ENCODE peak calls at places on chromosomes 4 and X, in ten cellular contexts. C is PC-3, W is mammary epithelial cell, Z is GM23338, T is astrocyte, G is H1, F is K562, M is neural progenitor cell, J is fibroblast of lung, Q is IMR-90. K is an unnamed sample.
A peak's percentile ranks its signal among the peaks of the same experiment; 100 is the strongest.

GRCh38 chr4:188127157-188127874 is 11.9 kb upstream of the TRIML1 start:
- DNase-seq in T (peak; percentile 49), C (peak; percentile 63), F (no peak), Q (peak; percentile 94), Z (no peak), J (peak; percentile 57), W (peak; percentile 96), M (no peak), G (no peak), K (no peak)

GRCh38 chr4:96035727-96036126 is 195.8 kb downstream of the PDHA2 start:
- DNase-seq in F (no peak), W (peak; percentile 39), Q (no peak), G (no peak), J (no peak), T (no peak), M (peak; percentile 18), Z (peak; percentile 75), C (peak; percentile 33), K (peak; percentile 4)

GRCh38 chr4:148430847-148431246 is 11.4 kb downstream of the NR3C2 start:
- DNase-seq in T (no peak), Z (no peak), C (no peak), M (no peak), F (no peak), W (no peak), J (no peak), G (no peak), Q (no peak), K (no peak)

GRCh38 chr4:152628128-152628527 is 51.7 kb downstream of the TMEM154 start:
- DNase-seq in C (no peak), F (no peak), T (peak; percentile 61), Z (no peak), Q (no peak), M (no peak), J (peak; percentile 69), G (no peak), W (no peak), K (no peak)

GRCh38 chr4:144592264-144592663 is 53.7 kb upstream of the HHIP start:
- DNase-seq in F (no peak), M (no peak), T (no peak), Q (no peak), Z (no peak), W (no peak), J (no peak), G (no peak), C (no peak), K (no peak)

GRCh38 chr4:23904639-23905061 is 14.8 kb upstream of the PPARGC1A start:
- DNase-seq in W (peak; percentile 67), Q (no peak), T (no peak), C (no peak), Z (no peak), J (peak; percentile 32), F (no peak), G (no peak), M (no peak), K (no peak)

GRCh38 chrX:55488559-55489314 is 911 bp downstream of the USP51 start:
- DNase-seq in C (peak; percentile 31), T (peak; percentile 32), G (no peak), F (peak; percentile 71), W (no peak), Z (peak; percentile 65), Q (peak; percentile 8), J (peak; percentile 45), M (peak; percentile 62), K (peak; percentile 64)

GRCh38 chrX:40809210-40809609 is 73.9 kb upstream of the MED14 start:
- DNase-seq in J (peak; percentile 17), Q (peak; percentile 49), C (peak; percentile 14), T (peak; percentile 23), G (no peak), F (no peak), M (no peak), Z (no peak), W (peak; percentile 8), K (no peak)

GRCh38 chr4:24094726-24095125 is 204.9 kb upstream of the PPARGC1A start:
- DNase-seq in Q (peak; percentile 47), G (no peak), Z (no peak), M (no peak), T (peak; percentile 56), C (no peak), F (no peak), W (no peak), J (peak; percentile 59), K (no peak)

GRCh38 chr4:188887905-188888304 is 748.7 kb downstream of the TRIML1 start:
- DNase-seq in Q (no peak), Z (no peak), W (no peak), F (no peak), T (no peak), M (no peak), G (no peak), C (no peak), J (no peak), K (no peak)

GRCh38 chr4:55933611-55934010 is 15.1 kb upstream of the CEP135 start:
- DNase-seq in Z (no peak), T (no peak), W (no peak), G (no peak), M (no peak), C (no peak), F (no peak), J (no peak), Q (no peak), K (no peak)

GRCh38 chr4:153486281-153487151 is 20.4 kb downstream of the TMEM131L start:
- DNase-seq in G (no peak), C (peak; percentile 93), M (peak; percentile 36), W (peak; percentile 97), Q (peak; percentile 91), J (peak; percentile 95), Z (peak; percentile 58), F (no peak), T (peak; percentile 91), K (no peak)

GRCh38 chr4:141807073-141807472 is 170.7 kb downstream of the IL15 start:
- DNase-seq in J (peak; percentile 87), Q (peak; percentile 68), M (no peak), T (peak; percentile 81), W (peak; percentile 39), C (peak; percentile 69), F (no peak), G (no peak), Z (no peak), K (no peak)

GRCh38 chr4:14771504-14772175 is 230.6 kb upstream of the CPEB2 start:
- DNase-seq in Z (no peak), T (no peak), M (no peak), G (no peak), C (peak; percentile 26), F (no peak), W (peak; percentile 68), Q (no peak), J (no peak), K (no peak)

GRCh38 chrX:150293311-150294013 is 69.7 kb upstream of the MAMLD1 start:
- DNase-seq in Q (no peak), T (no peak), W (no peak), F (no peak), M (no peak), G (no peak), Z (no peak), C (peak; percentile 75), J (no peak), K (no peak)

GRCh38 chr4:118783887-118784286 is 52.0 kb downstream of the SEC24D start:
- DNase-seq in F (no peak), Z (no peak), C (no peak), M (no peak), J (peak; percentile 73), T (peak; percentile 64), W (no peak), Q (peak; percentile 67), G (no peak), K (no peak)

GRCh38 chr4:109091754-109092409 is 210.6 kb downstream of the COL25A1 start:
- DNase-seq in Z (no peak), M (no peak), J (no peak), Q (no peak), C (no peak), T (no peak), W (no peak), G (no peak), F (no peak), K (no peak)

GRCh38 chr4:36610628-36611027 is 329.2 kb downstream of the DTHD1 start:
- DNase-seq in M (no peak), Z (no peak), W (no peak), C (no peak), F (no peak), G (no peak), J (no peak), T (no peak), Q (no peak), K (no peak)

GRCh38 chrX:68579810-68580209 is 67.7 kb upstream of the STARD8 start:
- DNase-seq in M (no peak), C (no peak), J (no peak), T (no peak), W (no peak), F (peak; percentile 9), Z (no peak), G (no peak), Q (no peak), K (no peak)

GRCh38 chrX:118534716-118535493 is 39.3 kb downstream of the DOCK11 start:
- DNase-seq in J (peak; percentile 77), W (no peak), G (no peak), C (no peak), T (peak; percentile 79), F (no peak), Z (peak; percentile 31), Q (no peak), M (peak; percentile 37), K (no peak)

GRCh38 chrX:24148118-24148517 is 1.4 kb upstream of the ZFX start:
- DNase-seq in W (no peak), G (no peak), J (no peak), T (no peak), C (no peak), F (no peak), Z (no peak), M (no peak), Q (peak; percentile 11), K (peak; percentile 29)

GRCh38 chr4:79082988-79083387 is 143.8 kb upstream of the PAQR3 start:
- DNase-seq in Z (no peak), J (no peak), F (no peak), Q (no peak), W (no peak), T (no peak), C (no peak), G (no peak), M (no peak), K (no peak)
- TF ChIP-seq CTCF in Z (no peak), J (no peak), F (no peak), Q (no peak), W (no peak), T (no peak), C (no peak), G (no peak), M (no peak), K (no peak)

GRCh38 chrX:53458082-53458481 is 23.9 kb upstream of the HSD17B10 start:
- DNase-seq in G (no peak), T (no peak), M (no peak), W (no peak), F (no peak), Q (peak; percentile 32), C (peak; percentile 9), Z (no peak), J (no peak), K (no peak)
- H2AFZ ChIP-seq in G (no peak overlapping the region), T (no peak overlapping the region), M (no peak overlapping the region), W (no peak overlapping the region), F (no peak overlapping the region), Q (no peak overlapping the region), C (no peak overlapping the region), Z (no peak overlapping the region), J (no peak overlapping the region), K (no peak overlapping the region)

GRCh38 chrX:34656467-34656841 is 631 bp downstream of the TMEM47 start:
- DNase-seq in Q (no peak), G (no peak), W (peak; percentile 2), M (no peak), J (no peak), T (no peak), Z (no peak), C (no peak), F (no peak), K (no peak)
- H3K4me2 ChIP-seq in Q (peak overlapping the region; percentile 97), G (peak overlapping the region; percentile 76), W (peak overlapping the region; percentile 81), M (peak overlapping the region; percentile 76), J (peak overlapping the region; percentile 1), T (peak overlapping the region; percentile 94), Z (peak overlapping the region; percentile 79), C (peak overlapping the region; percentile 78), F (no peak overlapping the region), K (no peak overlapping the region)

GRCh38 chrX:29687687-29688086 is 527.7 kb upstream of the MAGEB2 start:
- DNase-seq in G (no peak), M (no peak), J (peak; percentile 69), W (peak; percentile 49), F (no peak), Z (no peak), T (peak; percentile 57), C (peak; percentile 47), Q (peak; percentile 76), K (no peak)
- TF ChIP-seq CTCF in G (no peak), M (no peak), J (no peak), W (peak; percentile 44), F (no peak), Z (peak; percentile 25), T (no peak), C (no peak), Q (peak; percentile 42), K (no peak)

K was measured in OCI-LY7.